ENCODE peak calls at places on chromosomes 6 and 20, in seven cellular contexts. R is NCI-H1694; G is activated B cell treated with CpG ODN at 0.5 μM for 24 hours; J is cardiac muscle cell; Q is MCF 10A; A is stimulated activated CD4-positive, alpha-beta T cell treated with anti-CD3 and anti-CD28 coated beads, Interleukin-4, amount 100 ng/mL, for 4 hours; X is HS-27A. K is an unnamed sample.

GRCh38 chr6:133917781-133918180 is 28.9 kb downstream of the TCF21 start:
- DNase-seq in R (no peak), G (no peak), J (no peak), Q (no peak), A (no peak), X (no peak), K (no peak)

GRCh38 chr20:63441136-63441776 is 31.2 kb downstream of the KCNQ2 start:
- DNase-seq in R (no peak), G (no peak), J (no peak), Q (no peak), A (no peak), X (no peak), K (no peak)

GRCh38 chr20:53871541-53871940 is 198.9 kb downstream of the BCAS1 start:
- DNase-seq in R (no peak), G (no peak), J (no peak), Q (no peak), A (no peak), X (no peak), K (no peak)

GRCh38 chr20:38724603-38725457 is 544 bp downstream of the SLC32A1 start:
- DNase-seq in R (no peak), G (no peak), J (no peak), Q (no peak), A (no peak), X (no peak), K (no peak)

GRCh38 chr6:135853227-135853626 is 1.7 kb downstream of the PDE7B start:
- DNase-seq in R (no peak), G (no peak), J (no peak), Q (no peak), A (no peak), X (no peak), K (no peak)

GRCh38 chr6:111812080-111813038 is 60.9 kb downstream of the FYN start:
- DNase-seq in R (no peak), G (no peak), J (no peak), Q (no peak), A (no peak), X (peak), K (no peak)

GRCh38 chr6:73704260-73704659 is 8.3 kb downstream of the CD109 start:
- DNase-seq in R (no peak), G (no peak), J (no peak), Q (peak), A (peak), X (peak), K (no peak)

GRCh38 chr6:157777344-157777743 is 45.7 kb upstream of the SNX9 start:
- DNase-seq in R (no peak), G (no peak), J (no peak), Q (no peak), A (no peak), X (no peak), K (no peak)

GRCh38 chr20:51574248-51575033 is 31.9 kb upstream of the NFATC2 start:
- DNase-seq in R (no peak), G (no peak), J (no peak), Q (no peak), A (no peak), X (no peak), K (no peak)

GRCh38 chr6:15194453-15194852 is 51.4 kb upstream of the JARID2 start:
- DNase-seq in R (no peak), G (no peak), J (no peak), Q (no peak), A (no peak), X (no peak), K (peak)

GRCh38 chr6:38476141-38476540 is 163.6 kb downstream of the BTBD9 start:
- DNase-seq in R (no peak), G (no peak), J (no peak), Q (no peak), A (no peak), X (no peak), K (no peak)

GRCh38 chr20:46056970-46057855 is 28.2 kb downstream of the SLC12A5 start:
- DNase-seq in R (no peak), G (no peak), J (peak), Q (no peak), A (no peak), X (no peak), K (peak)

GRCh38 chr20:16771204-16771603 is 23.0 kb downstream of the OTOR start:
- DNase-seq in R (no peak), G (no peak), J (no peak), Q (no peak), A (no peak), X (no peak), K (no peak)

GRCh38 chr6:140237251-140237650 is 862.8 kb upstream of the CITED2 start:
- DNase-seq in R (no peak), G (no peak), J (no peak), Q (no peak), A (no peak), X (no peak), K (no peak)

GRCh38 chr6:168192195-168192900 is 113.3 kb upstream of the FRMD1 start:
- DNase-seq in R (no peak), G (no peak), J (no peak), Q (no peak), A (no peak), X (no peak), K (no peak)

GRCh38 chr6:21390537-21391213 is 202.9 kb upstream of the SOX4 start:
- DNase-seq in R (no peak), G (no peak), J (no peak), Q (no peak), A (no peak), X (no peak), K (no peak)

GRCh38 chr6:5190467-5190866 is 70.3 kb downstream of the LYRM4 start:
- DNase-seq in R (no peak), G (no peak), J (no peak), Q (peak), A (no peak), X (peak), K (no peak)

GRCh38 chr6:34485321-34486060 is 19.6 kb downstream of the PACSIN1 start:
- DNase-seq in R (no peak), G (no peak), J (no peak), Q (no peak), A (no peak), X (no peak), K (no peak)

GRCh38 chr6:128508588-128509296 is 11.7 kb downstream of the PTPRK start:
- DNase-seq in R (no peak), G (no peak), J (no peak), Q (peak), A (no peak), X (peak), K (no peak)

GRCh38 chr6:17394192-17394611 is 807 bp downstream of the CAP2 start:
- DNase-seq in R (no peak), G (no peak), J (peak), Q (peak), A (no peak), X (peak), K (no peak)

GRCh38 chr6:7268362-7269310 is 44.4 kb downstream of the SSR1 start:
- DNase-seq in R (no peak), G (no peak), J (no peak), Q (no peak), A (no peak), X (no peak), K (no peak)

GRCh38 chr20:61847986-61848385 is 217.7 kb downstream of the TAF4 start:
- DNase-seq in R (no peak), G (no peak), J (no peak), Q (no peak), A (no peak), X (no peak), K (no peak)

GRCh38 chr6:120785459-120786086 is 548.7 kb downstream of the TBC1D32 start:
- DNase-seq in R (no peak), G (no peak), J (no peak), Q (no peak), A (no peak), X (no peak), K (no peak)

GRCh38 chr20:47220161-47220582 is 136.3 kb downstream of the ZMYND8 start:
- DNase-seq in R (no peak), G (peak), J (peak), Q (peak), A (peak), X (peak), K (no peak)

GRCh38 chr20:46715292-46715756 is 5.9 kb downstream of the SLC2A10 start:
- DNase-seq in R (no peak), G (no peak), J (no peak), Q (peak), A (no peak), X (no peak), K (no peak)

GRCh38 chr6:129494586-129494985 is 215.4 kb downstream of the ARHGAP18 start:
- DNase-seq in R (no peak), G (no peak), J (no peak), Q (no peak), A (no peak), X (no peak), K (no peak)

GRCh38 chr6:33317418-33317667 is 201 bp downstream of the ZBTB22 start:
- DNase-seq in R (no peak), G (no peak), J (no peak), Q (no peak), A (no peak), X (no peak), K (peak)

GRCh38 chr6:3568396-3569082 is 111.7 kb upstream of the SLC22A23 start:
- DNase-seq in R (peak), G (no peak), J (peak), Q (peak), A (no peak), X (no peak), K (no peak)

GRCh38 chr6:25642667-25643328 is 9.2 kb upstream of the SCGN start:
- DNase-seq in R (no peak), G (no peak), J (no peak), Q (no peak), A (no peak), X (no peak), K (no peak)

GRCh38 chr6:47651505-47651944 is 46.9 kb upstream of the ADGRF4 start:
- DNase-seq in R (no peak), G (no peak), J (no peak), Q (peak), A (no peak), X (no peak), K (no peak)

GRCh38 chr20:34753706-34754461 is 49.7 kb downstream of the TP53INP2 start:
- DNase-seq in R (no peak), G (no peak), J (no peak), Q (no peak), A (no peak), X (no peak), K (no peak)

GRCh38 chr6:46605091-46605797 is 47.4 kb downstream of the CYP39A1 start:
- DNase-seq in R (no peak), G (no peak), J (no peak), Q (no peak), A (no peak), X (no peak), K (no peak)

GRCh38 chr20:60589624-60590023 is 631.4 kb downstream of the CDH26 start:
- DNase-seq in R (no peak), G (no peak), J (peak), Q (peak), A (no peak), X (no peak), K (no peak)

K was measured in HL-60.